ENCODE peak calls at places on chromosomes 5 and 9, in nine cellular contexts. Q, N, F, T, Z, W, U, J and G are unnamed samples. For H3K36me3, the result is how much of the 10 kb centered on the place peaks cover.

GRCh38 chr5:102716017-102716416 is 39.1 kb upstream of the PAM start:
- DNase-seq in T (no peak), Q (no peak), J (no peak), F (no peak), U (no peak), W (no peak), Z (no peak), N (no peak), G (no peak)

GRCh38 chr9:88922091-88922490 is 69.2 kb upstream of the S1PR3 start:
- DNase-seq in U (no peak), W (no peak), T (no peak), F (no peak), J (no peak), N (no peak), Z (no peak), Q (no peak), G (no peak)

GRCh38 chr5:1041225-1042186 is 32.9 kb downstream of the NKD2 start:
- DNase-seq in Q (no peak), N (no peak), T (no peak), J (no peak), W (no peak), U (no peak), Z (no peak), F (no peak), G (no peak)

GRCh38 chr5:9188131-9188530 is 357.7 kb downstream of the SEMA5A start:
- DNase-seq in N (no peak), Z (no peak), W (peak), T (no peak), U (no peak), F (no peak), Q (no peak), J (no peak), G (no peak)

GRCh38 chr5:6704361-6704851 is 8.8 kb upstream of the TENT4A start:
- DNase-seq in W (peak), J (peak), U (peak), Q (peak), Z (peak), F (peak), T (no peak), N (peak), G (no peak)

GRCh38 chr5:31161772-31162171 is 31.7 kb upstream of the CDH6 start:
- DNase-seq in U (no peak), T (no peak), Z (no peak), N (no peak), W (peak), F (peak), Q (no peak), J (no peak), G (no peak)

GRCh38 chr9:119968837-119969707 is 599.8 kb upstream of the BRINP1 start:
- DNase-seq in F (peak), Q (peak), U (peak), Z (peak), T (peak), N (peak), W (peak), J (peak), G (peak)

GRCh38 chr9:79763861-79764260 is 192.1 kb downstream of the TLE4 start:
- DNase-seq in W (peak), T (no peak), U (no peak), Z (peak), N (no peak), F (no peak), Q (no peak), J (peak), G (no peak)

GRCh38 chr5:59810041-59810440 is 83.5 kb downstream of the PDE4D start:
- DNase-seq in Z (peak), N (peak), U (peak), J (peak), W (peak), F (peak), T (peak), Q (peak), G (peak)

GRCh38 chr5:168188182-168188581 is 103.3 kb upstream of the WWC1 start:
- DNase-seq in Z (no peak), T (no peak), W (no peak), N (no peak), F (no peak), Q (no peak), U (no peak), J (no peak), G (no peak)

GRCh38 chr9:130860458-130861316 is 25.6 kb downstream of the ABL1 start:
- DNase-seq in J (peak), T (no peak), U (peak), N (no peak), Q (peak), F (peak), W (peak), Z (peak), G (peak)
- TF ChIP-seq CTCF in J (peak), T (no peak), U (peak), N (no peak), Q (peak), F (no peak), W (peak), Z (peak), G (no peak)

DNA sequence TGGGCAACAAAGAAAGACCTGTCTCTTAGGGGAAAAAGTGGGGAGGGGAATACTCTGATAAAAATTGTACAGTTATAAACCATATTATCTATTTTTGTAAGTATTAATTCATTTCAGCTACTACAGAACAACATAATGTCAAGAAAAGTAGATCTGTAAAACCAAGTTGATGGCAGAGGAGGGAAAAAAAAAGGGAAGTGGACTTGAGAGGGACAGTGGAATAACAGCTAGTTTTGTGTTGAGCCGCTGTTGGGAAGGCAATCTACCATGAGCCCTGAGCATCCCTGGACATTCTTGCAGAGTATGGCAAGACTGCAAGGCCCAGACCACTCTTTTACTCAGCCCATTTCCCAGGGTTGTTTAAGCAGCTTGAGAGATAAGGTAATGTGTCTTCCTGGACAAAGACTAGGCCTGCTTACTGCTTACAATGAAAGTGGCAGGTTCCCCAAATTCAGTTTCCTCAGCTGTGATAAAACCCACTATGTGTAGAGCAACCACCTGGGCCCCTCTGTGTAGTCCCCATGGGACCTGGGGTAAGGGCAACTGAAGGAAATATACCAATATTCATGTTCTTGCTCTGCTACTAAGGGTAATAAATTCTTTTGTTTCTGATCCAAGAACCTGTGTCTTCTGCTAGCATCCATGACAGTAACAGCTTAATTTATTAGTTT is 25.0 kb downstream of the CEP120 start:
- DNase-seq in Z (no peak), N (no peak), U (no peak), F (no peak), J (no peak), W (no peak), T (no peak), Q (no peak), G (no peak)
- H3K36me3 ChIP-seq in Z (under half), N (under half), U (half or more), F (under half), J (under half), W (under half), T (half or more), Q (under half), G (under half)

GRCh38 chr5:116494784-116495480 is 79.7 kb downstream of the SEMA6A start:
- DNase-seq in N (no peak), J (no peak), F (no peak), T (peak), Z (no peak), W (peak), U (no peak), Q (no peak), G (no peak)

GRCh38 chr5:116495786-116496185 is 78.8 kb downstream of the SEMA6A start:
- DNase-seq in F (no peak), Q (no peak), T (peak), U (no peak), J (no peak), Z (no peak), N (no peak), W (no peak), G (no peak)

GRCh38 chr5:116502097-116502496 is 72.5 kb downstream of the SEMA6A start:
- DNase-seq in T (peak), U (no peak), F (no peak), Q (no peak), J (no peak), Z (no peak), N (no peak), W (no peak), G (no peak)

GRCh38 chr5:116498478-116498877 is 76.1 kb downstream of the SEMA6A start:
- DNase-seq in T (peak), Z (no peak), U (no peak), Q (no peak), N (no peak), W (no peak), F (peak), J (no peak), G (no peak)

GRCh38 chr5:116497648-116498047 is 77.0 kb downstream of the SEMA6A start:
- DNase-seq in U (no peak), J (no peak), T (no peak), W (no peak), Z (no peak), Q (no peak), F (no peak), N (no peak), G (no peak)
- TF ChIP-seq CTCF in U (no peak), J (no peak), T (no peak), W (no peak), Z (no peak), Q (no peak), F (no peak), N (no peak), G (no peak)

GRCh38 chr5:96778409-96778808 is 29.3 kb downstream of the ERAP1 start:
- DNase-seq in U (no peak), W (no peak), J (no peak), N (peak), T (no peak), Z (peak), Q (no peak), F (no peak), G (no peak)
- H3K36me3 ChIP-seq in U (half or more), W (under half), J (under half), N (under half), T (under half), Z (under half), Q (half or more), F (under half), G (half or more)

GRCh38 chr5:171906171-171906570 is 100.3 kb downstream of the FBXW11 start:
- DNase-seq in U (no peak), F (no peak), N (no peak), W (no peak), Z (no peak), Q (no peak), J (no peak), T (no peak), G (no peak)

GRCh38 chr5:171906703-171907590 is 99.5 kb downstream of the FBXW11 start:
- DNase-seq in Z (no peak), T (no peak), F (no peak), J (no peak), N (no peak), U (no peak), W (no peak), Q (no peak), G (no peak)

GRCh38 chr5:171908638-171909037 is 97.8 kb downstream of the FBXW11 start:
- DNase-seq in F (no peak), T (no peak), Q (no peak), W (no peak), J (no peak), Z (no peak), U (no peak), N (no peak), G (no peak)

DNA sequence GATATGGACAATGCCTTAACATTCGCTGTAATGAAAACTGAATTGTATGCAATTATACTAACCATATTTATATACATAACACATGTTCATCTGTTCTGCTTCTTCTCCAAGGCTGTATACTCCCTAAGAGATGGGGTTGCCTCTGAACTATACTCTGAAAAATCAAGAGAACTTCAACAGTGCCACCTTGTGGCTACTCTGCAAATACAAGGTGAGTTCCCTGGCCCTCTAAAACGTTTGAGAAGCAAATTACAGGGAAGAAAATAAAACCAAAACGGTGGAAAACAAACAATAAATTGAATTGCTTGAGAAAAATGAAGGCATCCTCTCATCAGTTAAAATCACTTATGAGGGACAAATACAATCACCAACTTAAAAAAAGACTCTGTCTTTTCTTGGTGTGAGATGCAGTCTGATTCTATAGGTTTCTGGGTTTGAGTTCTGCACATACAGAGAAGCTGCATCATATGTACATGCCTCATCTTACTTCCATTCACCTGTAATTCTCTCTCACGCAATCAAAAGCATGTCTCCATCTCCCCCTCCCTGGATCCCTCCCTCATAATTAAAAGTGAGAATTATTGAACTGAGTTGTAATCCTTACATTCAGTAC is 98.6 kb downstream of the FBXW11 start:
- DNase-seq in N (peak), T (peak), J (peak), U (no peak), Z (peak), F (peak), Q (no peak), W (peak), G (no peak)
- TF ChIP-seq CTCF in N (peak), T (peak), J (peak), U (peak), Z (peak), F (peak), Q (peak), W (peak), G (peak)